ENCODE peak calls at places on chromosomes 13 and 19, in seven cellular contexts. E is GM23338; J is bronchial epithelial cell; T is WTC11; Y is stimulated activated CD8-positive, alpha-beta memory T cell treated with anti-CD3 and anti-CD28 coated beads, Interleukin-2, amount 100 ng/mL, for 48 hours; O is mucosa of descending colon; A is NCI-H1930. Z is an unnamed sample.
A peak's percentile ranks its signal among the peaks of the same experiment; 100 is the strongest.

GRCh38 chr19:4705413-4706131 is 18.1 kb downstream of the DPP9 start:
- DNase-seq in O (no peak), A (no peak), E (no peak), Y (no peak), T (no peak), J (no peak), Z (no peak)

GRCh38 chr19:2191456-2191931 is 27.8 kb downstream of the DOT1L start:
- DNase-seq in A (no peak), T (no peak), J (no peak), E (no peak), O (no peak), Y (no peak), Z (no peak)

GRCh38 chr13:52686381-52686780 is 33.7 kb downstream of the SUGT1 start:
- DNase-seq in O (no peak), E (no peak), A (no peak), Y (no peak), J (no peak), T (no peak), Z (no peak)

GRCh38 chr13:20222553-20222952 is 9.6 kb downstream of the GJB6 start:
- DNase-seq in J (no peak), T (no peak), A (no peak), E (no peak), Y (no peak), O (no peak), Z (no peak)

GRCh38 chr13:61414686-61415664 is 674 bp downstream of the PCDH20 start:
- DNase-seq in O (peak; percentile 69), Y (no peak), A (peak; percentile 8), J (peak; percentile 85), E (peak; percentile 93), T (peak; percentile 81), Z (peak; percentile 1)

GRCh38 chr13:113959198-113959597 is 14.7 kb downstream of the C13orf46 start:
- DNase-seq in O (no peak), Y (no peak), T (no peak), J (peak; percentile 76), E (no peak), A (no peak), Z (no peak)

GRCh38 chr13:30974350-30974749 is 41.9 kb downstream of the TEX26 start:
- DNase-seq in Y (no peak), A (no peak), T (no peak), O (no peak), J (no peak), E (no peak), Z (no peak)

GRCh38 chr13:88802886-88803285 is 1131.7 kb downstream of the SLITRK5 start:
- DNase-seq in O (no peak), Y (no peak), E (no peak), J (peak; percentile 73), A (no peak), T (no peak), Z (no peak)

GRCh38 chr13:80235131-80235530 is 105.8 kb downstream of the SPRY2 start:
- DNase-seq in O (no peak), Y (no peak), T (no peak), A (no peak), E (no peak), J (no peak), Z (no peak)

GRCh38 chr19:45442927-45443461 is 19.3 kb upstream of the ERCC1 start:
- DNase-seq in O (peak; percentile 75), E (peak; percentile 69), Y (no peak), J (no peak), T (peak; percentile 38), A (peak; percentile 36), Z (no peak)

GRCh38 chr19:8209111-8209964 is at the start of gene CERS4:
- DNase-seq in T (peak; percentile 92), E (peak; percentile 95), O (peak; percentile 85), A (peak; percentile 55), Y (peak; percentile 67), J (no peak), Z (peak; percentile 71)

GRCh38 chr19:55674459-55674840 is 576 bp upstream of the EPN1 start:
- DNase-seq in J (no peak), Y (no peak), A (no peak), E (no peak), T (no peak), O (no peak), Z (no peak)

GRCh38 chr19:3369337-3370213 is 3.2 kb downstream of the NFIC start:
- DNase-seq in O (peak; percentile 61), T (no peak), E (peak; percentile 59), J (no peak), A (no peak), Y (no peak), Z (no peak)

GRCh38 chr19:13717194-13717643 is 47.1 kb upstream of the MRI1 start:
- DNase-seq in A (peak; percentile 2), J (no peak), E (no peak), Y (no peak), T (no peak), O (no peak), Z (no peak)

GRCh38 chr13:46654956-46655726 is 102.2 kb downstream of the LRCH1 start:
- DNase-seq in J (no peak), E (no peak), T (no peak), A (no peak), Y (no peak), O (no peak), Z (no peak)

GRCh38 chr19:42424712-42425131 is 2.5 kb downstream of the LIPE start:
- DNase-seq in A (no peak), O (no peak), E (peak; percentile 72), T (peak; percentile 58), Y (no peak), J (no peak), Z (no peak)

GRCh38 chr19:56087647-56088346 is 33.3 kb downstream of the ZNF787 start:
- DNase-seq in E (peak; percentile 43), A (no peak), J (no peak), Y (no peak), O (no peak), T (no peak), Z (no peak)

Z was measured in NCI-H2107.